ENCODE peak calls at places on chromosomes 13 and 19, in eight cellular contexts. F, X, G, L, S, B, K and H are unnamed samples.

GRCh38 chr13:97600438-97601080 is 166.6 kb downstream of the RAP2A start:
- DNase-seq in F (no peak), X (peak), G (no peak), L (no peak), S (peak), B (no peak), K (no peak), H (no peak)

GRCh38 chr19:30710721-30711120 is 338.5 kb downstream of the ZNF536 start:
- DNase-seq in F (no peak), X (no peak), G (no peak), L (no peak), S (no peak), B (no peak), K (no peak), H (no peak)

GRCh38 chr13:104024416-104025170 is 958.4 kb upstream of the SLC10A2 start:
- DNase-seq in F (no peak), X (peak), G (no peak), L (no peak), S (peak), B (no peak), K (no peak), H (no peak)

GRCh38 chr13:40101708-40102359 is 446.4 kb downstream of the COG6 start:
- DNase-seq in F (no peak), X (no peak), G (no peak), L (no peak), S (no peak), B (no peak), K (no peak), H (no peak)

GRCh38 chr19:14544977-14545715 is 15.8 kb downstream of the TECR start:
- DNase-seq in F (no peak), X (no peak), G (no peak), L (peak), S (no peak), B (no peak), K (no peak), H (peak)

GRCh38 chr19:35347171-35347929 is at the start of gene FFAR1:
- DNase-seq in F (no peak), X (no peak), G (no peak), L (no peak), S (no peak), B (peak), K (peak), H (peak)

GRCh38 chr19:38321646-38322323 is 2.1 kb downstream of the KCNK6 start:
- DNase-seq in F (peak), X (no peak), G (no peak), L (no peak), S (peak), B (no peak), K (no peak), H (no peak)

GRCh38 chr19:23817519-23817918 is 58.8 kb upstream of the ZNF681 start:
- DNase-seq in F (peak), X (no peak), G (peak), L (no peak), S (peak), B (no peak), K (peak), H (no peak)

GRCh38 chr13:52809310-52809769 is 39.1 kb downstream of the PCDH8 start:
- DNase-seq in F (peak), X (peak), G (no peak), L (no peak), S (peak), B (peak), K (no peak), H (no peak)